ENCODE peak calls at places on chromosomes 12 and 14, in four cellular contexts. S, Q, G and A are unnamed samples.

GRCh38 chr12:49301759-49302158 is 6.8 kb downstream of the PRPH start:
- DNase-seq in G (no peak), S (peak; percentile 6), Q (no peak), A (no peak)

GRCh38 chr12:107322063-107322462 is 228.7 kb upstream of the CRY1 start:
- DNase-seq in G (no peak), S (no peak), Q (no peak), A (no peak)

GRCh38 chr12:5792350-5792749 is 152.7 kb downstream of the ANO2 start:
- DNase-seq in Q (peak; percentile 18), G (no peak), S (no peak), A (peak; percentile 3)

GRCh38 chr14:69615471-69616407 is 4.3 kb downstream of the SUSD6 start:
- DNase-seq in S (peak; percentile 81), Q (peak; percentile 84), G (peak; percentile 63), A (peak; percentile 84)

GRCh38 chr12:38157274-38157932 is 159.2 kb upstream of the ALG10B start:
- DNase-seq in S (peak; percentile 58), G (no peak), Q (no peak), A (no peak)

GRCh38 chr14:31886161-31886835 is 190.8 kb upstream of the ARHGAP5 start:
- DNase-seq in G (no peak), S (no peak), Q (no peak), A (no peak)

GRCh38 chr14:81343166-81343565 is 57.0 kb downstream of the STON2 start:
- DNase-seq in S (no peak), G (no peak), Q (no peak), A (no peak)

GRCh38 chr12:28079539-28079938 is 107.0 kb upstream of the PTHLH start:
- DNase-seq in Q (no peak), S (no peak), G (no peak), A (no peak)

GRCh38 chr14:61322011-61322798 is 826 bp downstream of the PRKCH start:
- DNase-seq in Q (no peak), S (peak; percentile 85), G (no peak), A (no peak)

GRCh38 chr14:86799244-86799647 is 1193.7 kb downstream of the GALC start:
- DNase-seq in S (no peak), G (no peak), Q (peak; percentile 98), A (peak; percentile 94)

GRCh38 chr12:122980192-122981035 is at the start of gene ARL6IP4:
- DNase-seq in G (peak; percentile 61), S (peak; percentile 95), Q (peak; percentile 54), A (peak; percentile 56)

GRCh38 chr12:127389923-127390322 is 877.0 kb upstream of the TMEM132C start:
- DNase-seq in S (no peak), G (no peak), Q (peak; percentile 60), A (peak; percentile 89)

GRCh38 chr14:76328457-76329137 is 47.3 kb upstream of the ESRRB start:
- DNase-seq in S (no peak), G (no peak), Q (no peak), A (no peak)

GRCh38 chr12:123095074-123095694 is 55.7 kb downstream of the PITPNM2 start:
- DNase-seq in Q (no peak), S (no peak), G (no peak), A (no peak)

GRCh38 chr14:68715032-68715924 is 77.6 kb downstream of the ZFP36L1 start:
- DNase-seq in G (no peak), S (no peak), Q (peak; percentile 58), A (peak; percentile 48)

GRCh38 chr12:91852646-91853045 is 293.0 kb downstream of the BTG1 start:
- DNase-seq in S (no peak), G (no peak), Q (no peak), A (peak; percentile 27)

GRCh38 chr12:109098142-109098652 is 800 bp downstream of the UNG start:
- DNase-seq in G (no peak), S (no peak), Q (peak; percentile 60), A (peak; percentile 66)

DNA sequence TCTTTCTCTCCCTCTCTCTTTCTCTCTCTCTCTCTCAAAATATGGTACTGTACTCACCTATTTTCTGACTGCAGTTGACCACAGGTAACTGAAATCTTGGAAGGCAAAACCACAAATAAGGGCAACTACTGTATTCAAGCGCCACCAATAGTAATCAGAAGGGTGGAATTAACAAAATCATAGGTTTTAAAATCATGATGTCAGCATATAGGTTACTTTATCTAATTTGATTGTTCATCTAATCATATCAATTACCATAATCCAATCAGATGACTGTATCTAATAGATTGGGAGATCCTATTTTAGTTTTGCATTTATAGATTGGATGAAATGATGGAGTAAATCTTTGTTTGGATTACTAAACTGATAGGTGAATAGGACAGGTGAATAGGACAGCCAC is 155.8 kb upstream of the KITLG start:
- DNase-seq in Q (no peak), G (no peak), S (no peak), A (no peak)
- H3K4me3 ChIP-seq in Q (no peak overlapping the region), G (no peak overlapping the region), S (no peak overlapping the region), A (no peak overlapping the region)

DNA sequence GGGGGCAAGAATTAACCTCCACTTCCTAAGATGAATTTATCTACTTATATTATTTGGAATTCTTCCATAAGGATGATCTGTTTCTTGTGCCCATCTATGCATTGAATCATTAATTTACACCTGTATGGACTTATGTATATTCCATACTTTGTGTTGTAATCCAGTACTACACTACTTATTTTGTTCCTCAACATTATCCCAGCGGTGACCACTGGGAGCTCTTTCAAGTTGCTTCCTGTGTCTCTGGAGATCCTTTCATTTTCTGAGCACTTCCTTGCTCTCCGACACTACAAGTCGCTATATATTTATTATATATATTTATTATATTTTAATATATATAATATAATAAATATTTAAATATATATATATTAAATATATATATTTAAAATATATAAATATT is 54.9 kb upstream of the SCN8A start:
- DNase-seq in Q (peak; percentile 19), G (no peak), S (no peak), A (no peak)
- TF ChIP-seq CTCF in Q (peak; percentile 12), G (no peak), S (no peak), A (peak; percentile 32)

GRCh38 chr12:56234746-56235436 is 5.0 kb downstream of the SLC39A5 start:
- DNase-seq in G (no peak), Q (no peak), S (no peak), A (no peak)

GRCh38 chr12:56230449-56231183 is 765 bp downstream of the SLC39A5 start:
- DNase-seq in Q (no peak), S (no peak), G (no peak), A (no peak)

GRCh38 chr12:56229082-56229481 is 769 bp upstream of the SLC39A5 start:
- DNase-seq in Q (no peak), G (no peak), S (no peak), A (no peak)

GRCh38 chr12:56231184-56231582 is 1.3 kb downstream of the SLC39A5 start:
- DNase-seq in S (no peak), Q (no peak), G (no peak), A (no peak)

GRCh38 chr12:56229819-56230448 is at the start of gene SLC39A5:
- DNase-seq in S (no peak), G (no peak), Q (no peak), A (no peak)
- H3K4me3 ChIP-seq in S (no peak within 1 kb of the TSS), G (no peak within 1 kb of the TSS), Q (no peak within 1 kb of the TSS), A (no peak within 1 kb of the TSS)

GRCh38 chr12:131482686-131483085 is 228.2 kb upstream of the SFSWAP start:
- DNase-seq in S (peak; percentile 65), Q (no peak), G (no peak), A (no peak)
- TF ChIP-seq CTCF in S (no peak), Q (no peak), G (no peak), A (no peak)

DNA sequence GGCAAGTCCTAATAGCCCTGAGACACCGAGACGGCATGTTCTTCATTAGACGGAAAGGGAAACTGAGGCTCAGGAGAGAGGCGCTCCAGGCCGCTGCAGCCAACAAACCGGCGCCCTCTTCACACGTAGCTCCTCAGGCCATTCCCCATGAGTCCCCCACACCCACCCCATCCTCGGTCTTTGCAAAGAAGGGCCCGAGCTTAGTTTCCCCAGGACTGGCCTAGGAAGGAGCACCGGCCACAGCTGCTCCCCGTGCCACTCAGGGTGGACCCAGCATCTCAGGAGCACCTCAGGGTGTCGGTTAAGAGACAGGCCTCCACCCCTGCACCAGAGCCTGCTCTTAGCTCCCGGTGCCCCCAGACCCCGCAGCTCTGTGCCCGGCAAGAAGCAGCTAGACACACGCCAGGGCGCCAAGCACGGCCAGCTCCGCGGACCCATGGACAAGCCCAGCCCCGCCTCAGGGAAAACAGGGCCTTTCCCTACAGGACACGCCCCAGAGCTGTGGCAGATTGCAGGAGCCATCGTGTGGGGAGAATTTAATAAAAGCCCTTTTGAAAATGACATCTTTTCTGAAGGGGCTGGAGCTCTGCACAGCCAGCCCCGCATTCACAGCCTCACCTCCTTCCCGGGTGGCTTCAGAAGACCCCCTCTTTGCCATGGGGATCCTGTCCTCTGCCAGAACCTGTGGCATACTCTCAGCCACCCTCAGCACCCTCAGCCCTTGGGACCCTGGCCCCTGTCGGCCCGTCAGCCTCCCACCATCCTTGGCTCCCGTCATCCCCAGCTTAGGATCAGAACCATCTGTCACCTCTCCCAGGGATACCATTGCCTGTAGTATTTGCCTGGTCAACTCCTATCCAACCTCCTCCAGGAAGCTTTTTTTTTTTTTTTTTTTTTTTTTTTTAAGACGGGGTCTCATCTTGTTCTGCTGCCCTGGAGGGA is 59.7 kb downstream of the LGMN start:
- DNase-seq in S (no peak), Q (no peak), G (no peak), A (no peak)
- H3K4me3 ChIP-seq in S (no peak overlapping the region), Q (no peak overlapping the region), G (no peak overlapping the region), A (no peak overlapping the region)

GRCh38 chr14:24715239-24715638 is 81.2 kb upstream of the GZMB start:
- DNase-seq in S (no peak), Q (no peak), G (no peak), A (no peak)

GRCh38 chr14:24712909-24713308 is 78.9 kb upstream of the GZMB start:
- DNase-seq in G (no peak), S (no peak), Q (no peak), A (no peak)

GRCh38 chr14:24710403-24711063 is 76.5 kb upstream of the GZMB start:
- DNase-seq in S (no peak), Q (peak; percentile 59), G (peak; percentile 50), A (peak; percentile 62)

GRCh38 chr14:24712374-24712773 is 78.4 kb upstream of the GZMB start:
- DNase-seq in G (no peak), Q (no peak), S (no peak), A (no peak)

DNA sequence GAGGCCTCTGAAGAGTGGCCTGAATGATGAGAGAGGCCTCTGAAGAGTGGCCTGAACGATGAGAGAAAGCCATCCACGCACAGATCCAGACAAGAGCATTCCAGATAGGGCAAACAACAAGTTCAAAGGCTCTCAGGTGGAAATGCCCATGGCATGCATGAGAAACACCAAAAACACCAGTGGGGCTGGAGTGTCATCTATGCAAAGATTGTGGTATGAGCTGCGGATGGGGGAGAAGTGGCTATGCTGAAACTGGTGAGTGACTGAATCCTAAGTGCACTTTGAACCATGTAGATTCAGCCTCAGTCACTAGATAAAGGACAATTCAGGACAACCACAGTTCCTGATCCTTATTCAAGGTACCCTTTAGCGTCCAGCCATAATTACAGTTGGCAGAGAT is 79.4 kb upstream of the GZMB start:
- DNase-seq in G (no peak), Q (no peak), S (no peak), A (no peak)
- TF ChIP-seq CTCF in G (no peak), Q (no peak), S (no peak), A (no peak)

GRCh38 chr14:55589171-55589570 is 9.2 kb downstream of the KTN1 start:
- DNase-seq in G (no peak), S (no peak), Q (no peak), A (peak; percentile 5)
- H3K4me3 ChIP-seq in G (no peak overlapping the region), S (no peak overlapping the region), Q (no peak overlapping the region), A (no peak overlapping the region)